ENCODE peak calls at places on chromosomes 16 and 17, in six cellular contexts. A is psoas muscle; W is CD4-positive, alpha-beta T cell; M is AG09309; H is dorsolateral prefrontal cortex; B is tibial nerve. J is an unnamed sample.

GRCh38 chr17:20284018-20284417 is 183.3 kb downstream of the LGALS9B start:
- DNase-seq in W (no peak), H (no peak), A (no peak), M (no peak), B (no peak), J (peak; percentile 41)

GRCh38 chr17:27609606-27610303 is 21.2 kb upstream of the LGALS9 start:
- DNase-seq in B (no peak), A (no peak), M (peak; percentile 13), W (no peak), H (peak; percentile 71), J (no peak)

GRCh38 chr16:89613101-89613953 is at the start of gene DPEP1:
- DNase-seq in H (no peak), M (no peak), A (no peak), W (no peak), B (no peak), J (no peak)

GRCh38 chr17:34251186-34251585 is 3.9 kb upstream of the CCL2 start:
- DNase-seq in H (no peak), B (no peak), A (no peak), W (no peak), M (no peak), J (no peak)

GRCh38 chr17:66637491-66637890 is 197.4 kb upstream of the CACNG5 start:
- DNase-seq in H (no peak), B (no peak), M (no peak), W (no peak), A (no peak), J (no peak)

GRCh38 chr17:36878216-36878615 is 59.1 kb upstream of the LHX1 start:
- DNase-seq in B (no peak), W (no peak), H (no peak), M (no peak), A (no peak), J (no peak)

GRCh38 chr17:62787358-62787757 is 20.8 kb downstream of the MARCHF10 start:
- DNase-seq in M (no peak), B (no peak), H (no peak), A (no peak), W (no peak), J (no peak)

GRCh38 chr17:40484285-40484972 is 17.0 kb downstream of the TNS4 start:
- DNase-seq in B (no peak), M (no peak), H (no peak), W (no peak), A (no peak), J (no peak)

GRCh38 chr17:78722101-78722761 is 59.8 kb downstream of the CYTH1 start:
- DNase-seq in B (no peak), H (peak; percentile 69), W (no peak), A (no peak), M (no peak), J (no peak)

GRCh38 chr16:1534021-1535020 is 855 bp downstream of the TMEM204 start:
- DNase-seq in B (no peak), H (no peak), M (no peak), W (no peak), A (no peak), J (no peak)

GRCh38 chr17:77508047-77508715 is 367.4 kb downstream of the SEC14L1 start:
- DNase-seq in M (no peak), W (no peak), B (no peak), A (no peak), H (no peak), J (no peak)

GRCh38 chr17:39626171-39626670 is 531 bp upstream of the PPP1R1B start:
- DNase-seq in W (no peak), H (no peak), M (no peak), B (no peak), A (no peak), J (no peak)

GRCh38 chr17:28357901-28358197 is 522 bp upstream of the POLDIP2 start:
- DNase-seq in H (no peak), B (no peak), W (no peak), A (no peak), M (no peak), J (no peak)

GRCh38 chr17:29722411-29723198 is 99.9 kb upstream of the CORO6 start:
- DNase-seq in W (peak; percentile 56), H (peak; percentile 17), B (peak; percentile 67), M (no peak), A (no peak), J (no peak)

GRCh38 chr16:58456193-58456592 is 43.8 kb upstream of the NDRG4 start:
- DNase-seq in A (no peak), M (no peak), H (no peak), W (no peak), B (no peak), J (no peak)

GRCh38 chr16:27436065-27436464 is 34.1 kb downstream of the IL21R start:
- DNase-seq in H (no peak), B (no peak), W (no peak), M (no peak), A (no peak), J (no peak)

GRCh38 chr16:12646490-12647274 is 157.0 kb downstream of the CPPED1 start:
- DNase-seq in W (no peak), H (peak; percentile 53), M (no peak), B (peak; percentile 21), A (no peak), J (no peak)

GRCh38 chr16:84075376-84075775 is 32.8 kb upstream of the SLC38A8 start:
- DNase-seq in M (no peak), B (no peak), W (no peak), H (no peak), A (no peak), J (no peak)

GRCh38 chr16:48910214-48910613 is 300.2 kb upstream of the N4BP1 start:
- DNase-seq in B (no peak), M (no peak), W (no peak), A (no peak), H (no peak), J (no peak)

GRCh38 chr16:85159226-85159980 is 47.1 kb upstream of the CIBAR2 start:
- DNase-seq in W (no peak), B (no peak), M (no peak), H (no peak), A (no peak), J (no peak)

GRCh38 chr16:87207509-87207908 is 109.7 kb downstream of the C16orf95 start:
- DNase-seq in H (no peak), M (peak; percentile 80), A (no peak), W (no peak), B (peak; percentile 44), J (no peak)

DNA sequence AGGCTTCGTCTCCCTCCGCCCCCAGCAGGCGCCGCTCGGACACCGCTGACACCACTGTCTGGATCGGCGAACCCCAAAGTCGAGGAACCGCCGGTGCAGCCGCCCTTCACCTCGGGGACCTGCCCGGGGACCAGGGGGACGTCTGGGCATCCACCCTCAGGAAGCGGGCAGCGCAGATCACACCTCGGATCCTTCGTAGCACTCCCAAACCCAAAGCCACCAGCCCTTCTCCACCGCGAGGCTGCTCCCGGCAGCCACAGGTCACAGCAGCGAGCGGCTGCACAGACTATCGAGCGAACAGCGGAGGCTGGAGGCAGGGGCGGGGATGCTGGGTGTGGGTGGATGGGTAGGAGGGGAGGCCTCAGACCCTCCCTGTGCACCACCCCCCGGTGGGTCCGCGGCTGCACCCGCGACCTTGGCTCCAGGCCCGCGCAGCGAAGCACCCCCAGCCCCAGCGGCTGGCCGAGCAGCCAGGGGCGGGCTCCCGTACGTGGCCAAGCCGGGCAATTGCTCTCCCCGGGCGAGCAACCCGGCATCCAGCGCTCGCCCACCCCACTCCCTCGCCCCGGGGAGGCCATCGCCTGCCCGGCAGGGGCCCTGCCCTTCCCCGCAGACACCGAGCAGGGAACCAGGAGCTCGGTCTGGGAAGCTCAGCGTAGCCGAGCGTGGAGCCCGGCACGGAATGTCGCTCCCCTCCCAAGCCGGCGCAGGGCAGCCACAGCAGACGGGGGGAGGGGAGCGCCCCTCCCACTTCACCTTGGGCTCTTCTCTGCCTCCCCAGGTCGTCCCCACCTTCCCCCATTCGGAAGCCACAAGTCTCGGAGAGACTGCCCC is 1.0 kb downstream of the SDK2 start:
- DNase-seq in H (peak; percentile 27), W (no peak), M (no peak), B (no peak), A (no peak), J (no peak)
- TF ChIP-seq CTCF in H (peak; percentile 20), W (no peak), M (no peak), B (peak; percentile 24), A (no peak), J (no peak)

GRCh38 chr16:4316103-4316731 is 350 bp downstream of the GLIS2 start:
- DNase-seq in W (no peak), M (no peak), H (no peak), A (no peak), B (no peak), J (no peak)

GRCh38 chr16:4315185-4316102 is at the start of gene GLIS2:
- DNase-seq in W (no peak), H (no peak), B (no peak), A (peak; percentile 80), M (no peak), J (peak; percentile 87)

GRCh38 chr16:4314532-4315184 is 1.2 kb upstream of the GLIS2 start:
- DNase-seq in B (no peak), A (no peak), M (no peak), W (no peak), H (peak; percentile 43), J (peak; percentile 67)

GRCh38 chr16:4316732-4317461 is 1.0 kb downstream of the GLIS2 start:
- DNase-seq in H (no peak), A (peak; percentile 65), W (no peak), B (no peak), M (no peak), J (no peak)

GRCh38 chr16:4313563-4314531 is 2.0 kb upstream of the GLIS2 start:
- DNase-seq in M (no peak), W (no peak), H (no peak), A (peak; percentile 47), B (no peak), J (no peak)
- TF ChIP-seq CTCF in M (peak; percentile 56), W (peak; percentile 41), H (no peak), A (peak; percentile 46), B (peak; percentile 47), J (peak; percentile 42)

DNA sequence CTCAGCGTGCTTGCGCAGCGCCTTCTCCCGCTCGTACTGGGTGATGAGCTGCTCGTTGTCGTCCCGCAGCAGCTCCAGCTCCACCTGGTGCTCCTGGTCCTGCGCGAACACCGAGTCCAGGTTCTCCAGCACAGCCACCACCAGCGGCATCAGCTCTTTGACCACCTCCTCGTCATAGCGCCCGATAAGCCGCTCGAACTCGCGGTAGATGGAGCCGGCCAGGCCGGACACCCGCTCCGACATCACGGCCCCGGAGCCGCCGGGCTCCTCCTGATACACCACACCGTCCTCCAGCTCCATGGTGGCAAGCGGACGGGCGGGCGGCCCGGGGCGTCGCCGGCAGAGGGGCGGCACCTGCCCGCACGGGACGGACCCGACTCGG is 320 bp downstream of the SPAG9 start:
- DNase-seq in B (peak; percentile 25), H (peak; percentile 35), W (peak; percentile 43), A (no peak), M (no peak), J (peak; percentile 39)
- TF ChIP-seq CTCF in B (no peak), H (no peak), W (no peak), A (no peak), M (no peak), J (no peak)

GRCh38 chr16:81635336-81635947 is 143.6 kb upstream of the PLCG2 start:
- DNase-seq in B (no peak), H (no peak), W (no peak), M (no peak), A (no peak), J (no peak)

GRCh38 chr16:81632392-81633146 is 146.5 kb upstream of the PLCG2 start:
- DNase-seq in H (no peak), B (no peak), A (no peak), M (no peak), W (peak; percentile 85), J (no peak)

GRCh38 chr16:81634380-81635121 is 144.5 kb upstream of the PLCG2 start:
- DNase-seq in B (no peak), H (no peak), A (no peak), M (no peak), W (no peak), J (no peak)

GRCh38 chr16:81633680-81634379 is 145.3 kb upstream of the PLCG2 start:
- DNase-seq in W (no peak), M (no peak), A (no peak), H (no peak), B (no peak), J (no peak)

GRCh38 chr16:81633147-81633619 is 145.9 kb upstream of the PLCG2 start:
- DNase-seq in B (no peak), H (no peak), M (no peak), A (no peak), W (no peak), J (no peak)
- TF ChIP-seq CTCF in B (no peak), H (no peak), M (peak; percentile 16), A (no peak), W (peak; percentile 12), J (no peak)

J was measured in D721Med.